ENCODE peak calls at places on chromosome 12, in seven cellular contexts. Q is choroid plexus epithelial cell, L is sigmoid colon, F is prostate gland, Z is PC-9, A is OCI-LY7, S is brain microvascular endothelial cell. N is an unnamed sample.
A peak's percentile ranks its signal among the peaks of the same experiment; 100 is the strongest.

GRCh38 chr12:103102225-103102744 is 144.8 kb downstream of the ASCL1 start:
- DNase-seq in Q (no peak), L (no peak), F (no peak), Z (no peak), A (no peak), S (no peak), N (no peak)

GRCh38 chr12:119397540-119397939 is 63.0 kb downstream of the CCDC60 start:
- DNase-seq in Q (no peak), L (no peak), F (no peak), Z (no peak), A (no peak), S (no peak), N (no peak)

GRCh38 chr12:53145383-53145782 is 35.1 kb upstream of the ZNF740 start:
- DNase-seq in Q (no peak), L (no peak), F (no peak), Z (no peak), A (no peak), S (no peak), N (peak; percentile 14)

GRCh38 chr12:12718853-12719252 is 1.7 kb downstream of the CDKN1B start:
- DNase-seq in Q (peak; percentile 40), L (no peak), F (no peak), Z (no peak), A (peak; percentile 58), S (no peak), N (peak; percentile 30)

GRCh38 chr12:54129028-54129903 is 59.5 kb downstream of the SMUG1 start:
- DNase-seq in Q (no peak), L (no peak), F (no peak), Z (no peak), A (no peak), S (no peak), N (no peak)

GRCh38 chr12:114904254-114905003 is 220.5 kb upstream of the TBX3 start:
- DNase-seq in Q (peak; percentile 53), L (no peak), F (no peak), Z (no peak), A (no peak), S (peak; percentile 16), N (no peak)

GRCh38 chr12:93016752-93017350 is 87.8 kb upstream of the EEA1 start:
- DNase-seq in Q (no peak), L (no peak), F (no peak), Z (no peak), A (no peak), S (no peak), N (no peak)

GRCh38 chr12:124771462-124772361 is 92.0 kb downstream of the SCARB1 start:
- DNase-seq in Q (peak; percentile 80), L (peak; percentile 92), F (peak; percentile 81), Z (peak; percentile 78), A (peak; percentile 82), S (peak; percentile 65), N (peak; percentile 37)

GRCh38 chr12:6644903-6645302 is 2.3 kb downstream of the ACRBP start:
- DNase-seq in Q (no peak), L (no peak), F (no peak), Z (no peak), A (no peak), S (no peak), N (no peak)

GRCh38 chr12:47817272-47818006 is 2.3 kb downstream of the HDAC7 start:
- DNase-seq in Q (no peak), L (peak; percentile 73), F (no peak), Z (no peak), A (peak; percentile 31), S (no peak), N (no peak)

GRCh38 chr12:26821212-26821701 is 11.7 kb downstream of the ITPR2 start:
- DNase-seq in Q (peak; percentile 46), L (no peak), F (no peak), Z (no peak), A (no peak), S (peak; percentile 14), N (no peak)

GRCh38 chr12:124532947-124533346 is 34.5 kb downstream of the NCOR2 start:
- DNase-seq in Q (no peak), L (no peak), F (no peak), Z (no peak), A (no peak), S (no peak), N (no peak)

GRCh38 chr12:45852508-45852907 is 123.0 kb downstream of the ARID2 start:
- DNase-seq in Q (no peak), L (no peak), F (no peak), Z (no peak), A (no peak), S (no peak), N (no peak)

GRCh38 chr12:70828391-70828790 is 92.1 kb downstream of the PTPRR start:
- DNase-seq in Q (peak; percentile 40), L (no peak), F (no peak), Z (no peak), A (no peak), S (peak; percentile 11), N (no peak)

GRCh38 chr12:116599285-116600122 is 40.3 kb downstream of the MAP1LC3B2 start:
- DNase-seq in Q (peak; percentile 73), L (peak; percentile 94), F (peak; percentile 82), Z (peak; percentile 55), A (peak; percentile 67), S (peak; percentile 68), N (no peak)

GRCh38 chr12:57261385-57261784 is 10.4 kb upstream of the STAC3 start:
- DNase-seq in Q (no peak), L (no peak), F (no peak), Z (no peak), A (no peak), S (no peak), N (no peak)

GRCh38 chr12:110304061-110304551 is 23.1 kb downstream of the ATP2A2 start:
- DNase-seq in Q (peak; percentile 76), L (no peak), F (no peak), Z (no peak), A (no peak), S (no peak), N (peak; percentile 99)

GRCh38 chr12:112979281-112979680 is 962 bp downstream of the OAS2 start:
- DNase-seq in Q (no peak), L (no peak), F (peak; percentile 29), Z (no peak), A (peak; percentile 72), S (no peak), N (peak; percentile 50)

GRCh38 chr12:22858849-22859569 is 234.0 kb downstream of the ETNK1 start:
- DNase-seq in Q (peak; percentile 29), L (no peak), F (no peak), Z (no peak), A (no peak), S (no peak), N (peak; percentile 64)

GRCh38 chr12:124694846-124695497 is 127.6 kb upstream of the NCOR2 start:
- DNase-seq in Q (peak; percentile 73), L (no peak), F (peak; percentile 62), Z (peak; percentile 51), A (no peak), S (peak; percentile 91), N (peak; percentile 66)

GRCh38 chr12:105214141-105214540 is 21.8 kb downstream of the APPL2 start:
- DNase-seq in Q (no peak), L (no peak), F (peak; percentile 22), Z (no peak), A (no peak), S (no peak), N (peak; percentile 61)

GRCh38 chr12:108845696-108846095 is 11.7 kb downstream of the SSH1 start:
- DNase-seq in Q (no peak), L (no peak), F (no peak), Z (no peak), A (no peak), S (no peak), N (no peak)

GRCh38 chr12:63905523-63905922 is 61.0 kb downstream of the SRGAP1 start:
- DNase-seq in Q (no peak), L (no peak), F (no peak), Z (no peak), A (no peak), S (no peak), N (peak; percentile 71)

GRCh38 chr12:29054790-29055663 is 94.1 kb upstream of the FAR2 start:
- DNase-seq in Q (peak; percentile 49), L (no peak), F (no peak), Z (no peak), A (no peak), S (no peak), N (no peak)

GRCh38 chr12:106645074-106645421 is 62.2 kb downstream of the RFX4 start:
- DNase-seq in Q (peak; percentile 39), L (peak; percentile 81), F (peak; percentile 92), Z (no peak), A (no peak), S (no peak), N (peak; percentile 10)

GRCh38 chr12:55629058-55629841 is 7.4 kb upstream of the OR10P1 start:
- DNase-seq in Q (peak; percentile 5), L (no peak), F (no peak), Z (no peak), A (no peak), S (peak; percentile 5), N (no peak)

GRCh38 chr12:123010110-123010509 is 29.6 kb downstream of the ARL6IP4 start:
- DNase-seq in Q (no peak), L (no peak), F (no peak), Z (no peak), A (no peak), S (no peak), N (no peak)

GRCh38 chr12:96425321-96425720 is 25.1 kb upstream of the CDK17 start:
- DNase-seq in Q (peak; percentile 88), L (no peak), F (no peak), Z (no peak), A (no peak), S (peak; percentile 85), N (peak; percentile 80)

GRCh38 chr12:53538209-53538689 is 31.0 kb upstream of the NPFF start:
- DNase-seq in Q (peak; percentile 80), L (peak; percentile 73), F (peak; percentile 83), Z (peak; percentile 42), A (no peak), S (no peak), N (peak; percentile 84)

GRCh38 chr12:43728117-43728516 is 30.5 kb downstream of the PUS7L start:
- DNase-seq in Q (no peak), L (no peak), F (no peak), Z (no peak), A (no peak), S (no peak), N (peak; percentile 15)
- TF ChIP-seq CTCF in Q (peak; percentile 31), L (no peak), F (no peak), Z (peak; percentile 63), A (peak; percentile 76), S (no peak), N (no peak)

GRCh38 chr12:68786929-68787328 is 21.0 kb upstream of the MDM2 start:
- DNase-seq in Q (peak; percentile 35), L (no peak), F (no peak), Z (no peak), A (no peak), S (no peak), N (no peak)
- TF ChIP-seq CTCF in Q (peak; percentile 21), L (no peak), F (no peak), Z (no peak), A (peak; percentile 65), S (peak; percentile 7), N (no peak)

DNA sequence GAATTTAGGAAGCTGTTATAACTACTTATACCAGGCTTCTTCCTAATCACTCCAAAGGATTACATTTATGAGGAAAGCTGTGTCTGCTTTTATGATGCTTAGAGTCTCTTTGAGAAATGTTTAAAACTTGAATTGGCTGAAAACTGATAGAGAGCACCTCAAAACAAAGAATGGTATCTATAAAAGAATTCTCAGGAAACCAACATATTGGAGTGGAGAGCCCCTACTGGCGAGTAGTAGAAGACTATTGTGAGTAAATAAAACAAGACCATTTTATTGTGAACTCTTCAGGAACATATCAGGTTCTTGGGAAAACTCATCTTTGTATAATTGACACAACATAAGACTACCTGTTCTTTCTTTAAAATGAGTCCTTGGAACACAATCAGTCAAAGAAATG is 578.6 kb downstream of the RERGL start:
- DNase-seq in Q (no peak), L (no peak), F (no peak), Z (no peak), A (no peak), S (no peak), N (no peak)
- TF ChIP-seq CTCF in Q (no peak), L (no peak), F (no peak), Z (peak; percentile 55), A (peak; percentile 65), S (no peak), N (no peak)

GRCh38 chr12:30754750-30755394 is at the start of gene CAPRIN2:
- DNase-seq in Q (peak; percentile 96), L (peak; percentile 97), F (peak; percentile 94), Z (peak; percentile 100), A (peak; percentile 94), S (peak; percentile 93), N (peak; percentile 83)
- TF ChIP-seq CTCF in Q (peak; percentile 33), L (no peak), F (peak; percentile 46), Z (peak; percentile 41), A (peak; percentile 61), S (peak; percentile 30), N (peak; percentile 34)